ENCODE peak calls at places on chromosomes 12 and 14, in eight cellular contexts. G is psoas muscle, M is pancreas, S is body of pancreas, O is fibroblast of lung, B is lung, W is adrenal gland, P is gastrocnemius medialis. J is an unnamed sample. For H3K4me1, the result is how much of the 10 kb centered on the place peaks cover.

GRCh38 chr14:20631023-20631820 is 10.3 kb downstream of the OR6S1 start:
- DNase-seq in G (no peak), M (peak), S (peak), O (peak), B (no peak), W (peak), P (no peak), J (no peak)

GRCh38 chr12:114670257-114670955 is 13.6 kb downstream of the TBX3 start:
- DNase-seq in G (no peak), M (no peak), S (no peak), O (no peak), B (no peak), W (no peak), P (no peak), J (no peak)

GRCh38 chr12:31597066-31597465 is 6.1 kb upstream of the DENND5B start:
- DNase-seq in G (no peak), M (no peak), S (no peak), O (no peak), B (no peak), W (no peak), P (no peak), J (no peak)

GRCh38 chr14:75831455-75831854 is 150.3 kb downstream of the TGFB3 start:
- DNase-seq in G (peak), M (peak), S (peak), O (peak), B (peak), W (no peak), P (peak), J (peak)

GRCh38 chr12:11633968-11634367 is 15.5 kb upstream of the ETV6 start:
- DNase-seq in G (no peak), M (no peak), S (no peak), O (peak), B (no peak), W (no peak), P (no peak), J (no peak)

GRCh38 chr12:10184261-10184843 is 5.5 kb downstream of the TMEM52B start:
- DNase-seq in G (no peak), M (no peak), S (no peak), O (peak), B (no peak), W (no peak), P (no peak), J (no peak)

GRCh38 chr12:109310247-109311125 is 1.4 kb upstream of the FOXN4 start:
- DNase-seq in G (no peak), M (no peak), S (no peak), O (no peak), B (no peak), W (no peak), P (no peak), J (no peak)

GRCh38 chr12:24728366-24728765 is 220.5 kb downstream of the BCAT1 start:
- DNase-seq in G (no peak), M (no peak), S (no peak), O (peak), B (no peak), W (no peak), P (no peak), J (no peak)

GRCh38 chr14:44898547-44898946 is 63.2 kb downstream of the KLHL28 start:
- DNase-seq in G (no peak), M (no peak), S (no peak), O (peak), B (no peak), W (no peak), P (no peak), J (no peak)

GRCh38 chr12:7588703-7589329 is 76.9 kb downstream of the APOBEC1 start:
- DNase-seq in G (no peak), M (peak), S (peak), O (no peak), B (peak), W (peak), P (peak), J (no peak)

GRCh38 chr12:31897791-31898503 is 61.3 kb upstream of the RESF1 start:
- DNase-seq in G (no peak), M (peak), S (peak), O (peak), B (no peak), W (peak), P (peak), J (no peak)

GRCh38 chr12:72574138-72574537 is 302.0 kb downstream of the TRHDE start:
- DNase-seq in G (no peak), M (no peak), S (no peak), O (no peak), B (no peak), W (no peak), P (no peak), J (no peak)

GRCh38 chr12:29869916-29870315 is 86.2 kb upstream of the TMTC1 start:
- DNase-seq in G (no peak), M (no peak), S (no peak), O (peak), B (no peak), W (no peak), P (no peak), J (no peak)

GRCh38 chr14:77065851-77066554 is 32.1 kb upstream of the CIPC start:
- DNase-seq in G (no peak), M (no peak), S (no peak), O (no peak), B (no peak), W (no peak), P (no peak), J (no peak)

GRCh38 chr14:101733211-101733610 is 28.3 kb upstream of the PPP2R5C start:
- DNase-seq in G (no peak), M (no peak), S (no peak), O (peak), B (no peak), W (no peak), P (no peak), J (no peak)

GRCh38 chr14:63632932-63633514 is 8.6 kb downstream of the WDR89 start:
- DNase-seq in G (no peak), M (no peak), S (no peak), O (peak), B (no peak), W (no peak), P (no peak), J (no peak)

GRCh38 chr12:132247718-132248438 is 81.5 kb downstream of the GALNT9 start:
- DNase-seq in G (no peak), M (no peak), S (no peak), O (no peak), B (no peak), W (no peak), P (no peak), J (no peak)

GRCh38 chr14:102525213-102526143 is 15.9 kb upstream of the ANKRD9 start:
- DNase-seq in G (peak), M (no peak), S (no peak), O (peak), B (no peak), W (peak), P (no peak), J (peak)

GRCh38 chr12:76879710-76880025 is 849 bp upstream of the CSRP2 start:
- DNase-seq in G (no peak), M (no peak), S (no peak), O (no peak), B (no peak), W (no peak), P (no peak), J (no peak)

GRCh38 chr14:33844118-33844517 is 106.8 kb downstream of the EGLN3 start:
- DNase-seq in G (no peak), M (no peak), S (no peak), O (no peak), B (no peak), W (no peak), P (no peak), J (no peak)

GRCh38 chr12:123264642-123265041 is 7.0 kb downstream of the CDK2AP1 start:
- DNase-seq in G (no peak), M (no peak), S (no peak), O (no peak), B (no peak), W (no peak), P (no peak), J (no peak)
- TF ChIP-seq CTCF in G (no peak), M (no peak), S (no peak), O (no peak), B (no peak), W (no peak), P (no peak), J (no peak)

DNA sequence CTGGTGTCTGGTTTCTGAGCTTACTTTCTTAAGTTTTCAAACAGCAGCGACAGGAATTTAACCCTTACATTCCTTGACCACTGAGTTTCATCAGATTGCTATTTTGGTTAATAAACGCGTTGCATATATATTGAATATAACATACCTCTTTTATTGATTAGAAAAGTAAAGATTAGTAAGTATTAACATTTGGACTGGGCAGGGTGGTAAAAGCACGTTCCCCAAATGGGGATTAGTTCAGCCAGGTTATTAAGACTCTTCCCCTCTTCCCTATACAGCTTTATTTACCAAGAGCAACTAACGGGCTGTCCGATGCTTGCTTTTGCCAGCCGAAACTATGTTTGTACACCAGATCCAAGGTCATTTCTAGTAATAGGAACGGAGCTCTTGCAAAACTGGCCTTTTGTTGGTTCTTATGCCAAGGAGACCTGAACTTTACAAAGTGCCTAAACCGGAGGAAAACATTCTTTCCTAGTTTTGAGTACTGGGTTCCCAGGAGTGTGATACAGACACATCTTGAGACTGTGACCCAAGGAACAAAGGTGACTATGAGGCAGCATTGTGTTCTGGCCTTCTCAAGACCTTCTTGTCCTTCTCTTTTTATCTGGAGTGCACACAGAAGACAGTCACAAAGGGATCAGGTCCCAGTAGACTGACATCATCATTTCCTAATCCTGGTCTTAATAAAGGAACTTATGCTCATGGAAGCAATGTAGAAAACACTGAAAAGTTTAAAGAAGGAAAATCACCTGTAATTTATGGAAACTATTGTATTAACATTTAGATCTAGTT is 2.6 kb downstream of the GLRX5 start:
- DNase-seq in G (no peak), M (no peak), S (no peak), O (no peak), B (no peak), W (peak), P (no peak), J (no peak)
- H3K4me3 ChIP-seq in G (peak), M (no peak), S (no peak), O (peak), B (no peak), W (no peak), P (no peak), J (no peak)

GRCh38 chr12:75715323-75715644 is 203.9 kb upstream of the KRR1 start:
- DNase-seq in G (no peak), M (no peak), S (no peak), O (no peak), B (no peak), W (no peak), P (no peak), J (no peak)
- H3K4me1 ChIP-seq in G (under half), M (under half), S (under half), O (under half), B (under half), W (under half), P (under half), J (under half)

DNA sequence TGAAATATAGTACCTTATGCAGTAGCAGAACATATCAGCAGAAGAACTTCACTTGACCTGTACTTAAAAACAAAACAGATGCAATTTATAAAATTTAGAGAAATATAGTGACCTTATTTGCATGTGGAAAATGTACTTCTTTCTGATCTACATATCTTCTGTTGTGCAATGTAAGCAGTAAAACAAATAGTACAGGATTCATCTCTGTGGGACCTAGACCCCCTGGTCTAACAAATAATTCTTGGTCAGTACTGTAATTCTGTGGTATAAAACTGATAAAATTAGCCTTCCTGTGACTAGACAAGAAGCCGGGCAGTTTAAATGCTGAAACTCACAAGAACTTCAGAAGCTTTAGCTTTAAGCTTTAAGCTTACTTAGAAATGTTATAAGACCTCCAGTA is 21.6 kb downstream of the HIF1A start:
- DNase-seq in G (no peak), M (no peak), S (no peak), O (no peak), B (no peak), W (no peak), P (no peak), J (no peak)
- TF ChIP-seq CTCF in G (no peak), M (no peak), S (no peak), O (no peak), B (no peak), W (no peak), P (no peak), J (no peak)

GRCh38 chr12:55965941-55966407 is at the start of gene PMEL:
- DNase-seq in G (no peak), M (no peak), S (no peak), O (no peak), B (no peak), W (no peak), P (no peak), J (no peak)

GRCh38 chr12:55969356-55969755 is 2.7 kb downstream of the CDK2 start:
- DNase-seq in G (no peak), M (no peak), S (no peak), O (no peak), B (no peak), W (no peak), P (no peak), J (no peak)

GRCh38 chr12:55966408-55967281 is at the start of gene CDK2:
- DNase-seq in G (peak), M (peak), S (peak), O (peak), B (peak), W (peak), P (peak), J (peak)

GRCh38 chr12:55963760-55964159 is 2.1 kb downstream of the PMEL start:
- DNase-seq in G (no peak), M (no peak), S (no peak), O (no peak), B (no peak), W (no peak), P (no peak), J (no peak)

GRCh38 chr12:55965240-55965639 is 602 bp downstream of the PMEL start:
- DNase-seq in G (no peak), M (no peak), S (no peak), O (no peak), B (no peak), W (no peak), P (no peak), J (no peak)
- H3K4me3 ChIP-seq in G (no peak), M (no peak), S (no peak), O (no peak), B (no peak), W (no peak), P (no peak), J (no peak)

GRCh38 chr12:75721231-75721641 is 209.8 kb upstream of the KRR1 start:
- DNase-seq in G (no peak), M (no peak), S (no peak), O (peak), B (no peak), W (no peak), P (no peak), J (no peak)

GRCh38 chr12:75714462-75715322 is 203.3 kb upstream of the KRR1 start:
- DNase-seq in G (no peak), M (no peak), S (no peak), O (peak), B (no peak), W (no peak), P (no peak), J (no peak)

GRCh38 chr12:75720807-75721206 is 209.4 kb upstream of the KRR1 start:
- DNase-seq in G (no peak), M (peak), S (peak), O (no peak), B (no peak), W (no peak), P (no peak), J (no peak)

GRCh38 chr12:75715682-75716081 is 204.3 kb upstream of the KRR1 start:
- DNase-seq in G (no peak), M (no peak), S (no peak), O (no peak), B (no peak), W (no peak), P (no peak), J (no peak)

DNA sequence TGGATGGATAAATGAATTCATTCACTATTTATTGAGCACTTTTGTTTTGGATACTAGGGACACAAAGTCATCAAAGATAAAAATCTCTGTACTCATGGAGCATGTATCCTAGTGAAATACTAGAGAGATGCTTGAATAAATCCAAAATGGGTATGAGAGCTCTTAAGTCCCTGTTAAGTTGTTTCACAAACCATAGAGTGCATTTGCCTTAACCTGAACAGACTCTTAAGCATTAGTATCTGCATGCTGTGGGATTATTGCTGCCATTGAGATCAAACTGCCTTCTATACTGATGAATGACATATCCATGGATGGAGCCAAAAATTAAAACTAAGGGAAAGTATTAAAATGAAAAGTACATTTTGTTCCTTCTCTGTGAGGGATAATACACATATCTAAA is 206.5 kb upstream of the KRR1 start:
- DNase-seq in G (no peak), M (no peak), S (no peak), O (no peak), B (no peak), W (no peak), P (no peak), J (no peak)
- H3K4me1 ChIP-seq in G (under half), M (under half), S (under half), O (under half), B (under half), W (under half), P (under half), J (under half)

GRCh38 chr14:50001146-50001998 is 108.5 kb downstream of the ARF6 start:
- DNase-seq in G (peak), M (peak), S (peak), O (peak), B (peak), W (no peak), P (peak), J (peak)

GRCh38 chr14:49999216-49999761 is 106.4 kb downstream of the ARF6 start:
- DNase-seq in G (peak), M (peak), S (peak), O (peak), B (peak), W (peak), P (peak), J (peak)

GRCh38 chr14:50001999-50002925 is 109.4 kb downstream of the ARF6 start:
- DNase-seq in G (peak), M (peak), S (no peak), O (no peak), B (no peak), W (no peak), P (peak), J (peak)

GRCh38 chr14:49999826-50000214 is 106.9 kb downstream of the ARF6 start:
- DNase-seq in G (no peak), M (no peak), S (no peak), O (no peak), B (no peak), W (no peak), P (no peak), J (no peak)

DNA sequence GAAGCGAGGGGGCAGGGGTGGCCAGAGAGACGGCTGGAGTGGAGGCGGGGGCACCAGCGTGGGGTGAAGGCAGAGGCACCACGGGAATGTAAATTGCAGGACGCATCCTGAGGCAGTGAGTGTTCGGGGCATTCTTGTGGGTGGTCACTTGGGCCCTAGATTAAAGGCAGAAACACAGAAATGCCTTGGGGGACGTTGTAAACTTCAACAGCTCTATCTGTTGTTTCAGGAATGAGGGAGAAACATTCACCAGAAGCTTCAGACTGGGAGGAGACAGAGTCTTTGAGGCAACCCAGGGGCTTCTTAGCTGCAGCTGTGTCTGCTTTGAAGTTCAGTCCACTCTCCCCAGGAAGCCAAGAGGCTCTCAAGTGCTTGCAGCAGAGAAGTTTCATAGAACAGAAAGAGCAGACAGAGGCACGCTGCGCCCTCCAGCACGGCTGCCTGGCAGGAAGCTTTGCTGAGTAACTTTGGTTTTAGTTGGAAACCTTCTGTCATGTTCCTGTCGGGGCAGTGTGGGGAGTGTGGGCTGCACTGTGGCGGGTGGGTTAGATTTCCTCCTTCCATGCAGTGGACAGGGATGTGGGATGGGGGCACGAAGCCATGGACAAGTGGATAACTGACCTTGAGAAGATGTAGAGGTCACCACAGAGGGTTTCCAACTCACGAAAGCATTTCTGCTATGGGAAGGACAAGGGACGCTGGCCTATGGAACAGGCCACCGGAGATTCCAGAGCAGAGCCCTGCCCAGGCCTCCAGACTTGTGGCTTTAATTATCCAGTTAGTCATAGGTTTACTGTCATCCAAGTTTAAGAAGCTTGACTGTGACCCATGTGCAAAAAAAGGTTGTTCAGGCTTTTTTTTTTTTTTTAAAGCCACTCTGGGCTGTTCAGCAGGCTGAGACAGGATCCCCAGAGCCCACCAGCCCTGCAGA is 107.6 kb downstream of the ARF6 start:
- DNase-seq in G (peak), M (peak), S (peak), O (peak), B (peak), W (peak), P (peak), J (peak)
- TF ChIP-seq CTCF in G (no peak), M (no peak), S (no peak), O (no peak), B (no peak), W (no peak), P (no peak), J (no peak)

GRCh38 chr12:125160556-125160955 is 95.3 kb downstream of the AACS start:
- DNase-seq in G (no peak), M (no peak), S (no peak), O (no peak), B (no peak), W (no peak), P (no peak), J (no peak)

GRCh38 chr12:125162489-125163028 is 97.3 kb downstream of the AACS start:
- DNase-seq in G (no peak), M (no peak), S (no peak), O (no peak), B (no peak), W (no peak), P (no peak), J (no peak)

GRCh38 chr12:125157177-125157576 is 91.9 kb downstream of the AACS start:
- DNase-seq in G (no peak), M (no peak), S (no peak), O (no peak), B (no peak), W (no peak), P (no peak), J (no peak)

GRCh38 chr12:125161712-125162023 is 96.4 kb downstream of the AACS start:
- DNase-seq in G (no peak), M (no peak), S (no peak), O (no peak), B (no peak), W (no peak), P (no peak), J (no peak)

GRCh38 chr12:125159687-125160086 is 94.5 kb downstream of the AACS start:
- DNase-seq in G (no peak), M (no peak), S (no peak), O (no peak), B (no peak), W (no peak), P (no peak), J (no peak)
- H3K4me3 ChIP-seq in G (no peak), M (no peak), S (no peak), O (no peak), B (no peak), W (no peak), P (no peak), J (no peak)

GRCh38 chr14:23513466-23514008 is 38.0 kb downstream of the ZFHX2 start:
- DNase-seq in G (no peak), M (no peak), S (no peak), O (no peak), B (no peak), W (no peak), P (no peak), J (no peak)
- H3K4me1 ChIP-seq in G (under half), M (under half), S (under half), O (under half), B (under half), W (under half), P (under half), J (under half)